ENCODE peak calls at places on chromosomes 3 and 15, in four cellular contexts. U is fibroblast of pulmonary artery, V is chondrocyte, O is endothelial cell. Y is an unnamed sample.

GRCh38 chr3:38641461-38642110 is 7.9 kb downstream of the SCN5A start:
- DNase-seq in U (no peak), V (peak), O (no peak), Y (no peak)

GRCh38 chr3:13500133-13500885 is 20.2 kb downstream of the HDAC11 start:
- DNase-seq in U (peak), V (peak), O (peak), Y (no peak)

GRCh38 chr3:16467368-16467767 is 46.1 kb downstream of the RFTN1 start:
- DNase-seq in U (no peak), V (no peak), O (no peak), Y (no peak)

GRCh38 chr15:29685156-29686078 is 136.9 kb downstream of the TJP1 start:
- DNase-seq in U (peak), V (no peak), O (no peak), Y (no peak)

GRCh38 chr15:41836072-41836471 is 2.6 kb upstream of the PLA2G4B start:
- DNase-seq in U (peak), V (no peak), O (no peak), Y (no peak)

GRCh38 chr3:161557751-161558150 is 61.1 kb downstream of the OTOL1 start:
- DNase-seq in U (no peak), V (no peak), O (no peak), Y (no peak)

GRCh38 chr15:48963524-48964113 is at the start of gene SHC4:
- DNase-seq in U (peak), V (no peak), O (peak), Y (peak)

GRCh38 chr3:156553705-156554356 is 1.1 kb downstream of the SSR3 start:
- DNase-seq in U (peak), V (no peak), O (no peak), Y (no peak)

GRCh38 chr3:70982700-70983140 is 600.8 kb downstream of the FOXP1 start:
- DNase-seq in U (peak), V (no peak), O (peak), Y (no peak)

GRCh38 chr3:52537165-52537635 is 795 bp downstream of the UQCC5 start:
- DNase-seq in U (no peak), V (no peak), O (no peak), Y (no peak)

GRCh38 chr3:125042725-125043406 is 12.9 kb downstream of the HEG1 start:
- DNase-seq in U (peak), V (no peak), O (no peak), Y (no peak)

GRCh38 chr3:67642734-67643133 is 11.7 kb downstream of the SUCLG2 start:
- DNase-seq in U (no peak), V (no peak), O (no peak), Y (no peak)

GRCh38 chr3:12503126-12503952 is 19.1 kb downstream of the TSEN2 start:
- DNase-seq in U (no peak), V (no peak), O (no peak), Y (no peak)

GRCh38 chr3:60697132-60697531 is 554.1 kb downstream of the FHIT start:
- DNase-seq in U (no peak), V (no peak), O (no peak), Y (no peak)

GRCh38 chr15:56582785-56583184 is 117.8 kb upstream of the MNS1 start:
- DNase-seq in U (no peak), V (no peak), O (no peak), Y (no peak)

GRCh38 chr3:13748500-13748899 is 131.4 kb downstream of the WNT7A start:
- DNase-seq in U (no peak), V (no peak), O (no peak), Y (no peak)

GRCh38 chr3:66398228-66399025 is 102.4 kb downstream of the LRIG1 start:
- DNase-seq in U (no peak), V (no peak), O (no peak), Y (no peak)

GRCh38 chr15:77179541-77179998 is 108.7 kb upstream of the TSPAN3 start:
- DNase-seq in U (no peak), V (no peak), O (no peak), Y (no peak)

GRCh38 chr15:67967871-67968423 is 86.2 kb upstream of the PIAS1 start:
- DNase-seq in U (peak), V (no peak), O (peak), Y (no peak)

GRCh38 chr15:58383876-58384275 is 47.9 kb upstream of the LIPC start:
- DNase-seq in U (no peak), V (no peak), O (no peak), Y (no peak)

GRCh38 chr3:55206000-55206399 is 278.1 kb upstream of the LRTM1 start:
- DNase-seq in U (no peak), V (no peak), O (no peak), Y (no peak)

GRCh38 chr3:171383206-171384018 is 76.8 kb downstream of the TNIK start:
- DNase-seq in U (peak), V (no peak), O (no peak), Y (no peak)

GRCh38 chr3:104526901-104527401 is 839.8 kb upstream of the ALCAM start:
- DNase-seq in U (no peak), V (no peak), O (no peak), Y (no peak)

GRCh38 chr15:95032181-95032580 is 800.8 kb downstream of the MCTP2 start:
- DNase-seq in U (no peak), V (no peak), O (no peak), Y (no peak)